ENCODE peak calls at places on chromosomes 13 and 19, in ten cellular contexts. U is IMR-90; Z is CD8-positive, alpha-beta memory T cell; M is ovary; S is thoracic aorta; X is aorta; N is SJSA1; D is colonic mucosa; T is right cardiac atrium; V is tibial artery. P is an unnamed sample.

GRCh38 chr13:33349314-33349995 is 63.9 kb upstream of the STARD13 start:
- DNase-seq in U (no peak), Z (no peak), M (no peak), S (no peak), X (peak; percentile 76), N (peak; percentile 24), D (peak; percentile 63), T (peak; percentile 70), V (peak; percentile 74), P (no peak)

GRCh38 chr19:1364070-1364719 is 19.5 kb upstream of the NDUFS7 start:
- DNase-seq in U (peak; percentile 20), Z (no peak), M (no peak), S (no peak), X (no peak), N (no peak), D (no peak), T (no peak), V (no peak), P (no peak)

GRCh38 chr13:111398196-111398595 is 77.8 kb downstream of the TEX29 start:
- DNase-seq in U (no peak), Z (no peak), M (no peak), S (no peak), X (peak; percentile 39), N (no peak), D (no peak), T (no peak), V (no peak), P (no peak)

GRCh38 chr13:105732946-105733529 is 802.4 kb downstream of the EFNB2 start:
- DNase-seq in U (no peak), Z (no peak), M (no peak), S (no peak), X (no peak), N (no peak), D (no peak), T (no peak), V (no peak), P (no peak)

GRCh38 chr19:50300051-50300450 is 29.1 kb downstream of the KCNC3 start:
- DNase-seq in U (peak; percentile 4), Z (no peak), M (no peak), S (no peak), X (no peak), N (no peak), D (no peak), T (no peak), V (no peak), P (no peak)

GRCh38 chr13:51767100-51767499 is 36.9 kb downstream of the DHRS12 start:
- DNase-seq in U (no peak), Z (no peak), M (no peak), S (no peak), X (no peak), N (no peak), D (no peak), T (no peak), V (no peak), P (no peak)

GRCh38 chr13:25982908-25983307 is 68.9 kb downstream of the SHISA2 start:
- DNase-seq in U (no peak), Z (no peak), M (no peak), S (no peak), X (no peak), N (no peak), D (no peak), T (no peak), V (no peak), P (no peak)

GRCh38 chr19:51742736-51743288 is 8.9 kb downstream of the FPR1 start:
- DNase-seq in U (no peak), Z (no peak), M (no peak), S (no peak), X (no peak), N (no peak), D (no peak), T (no peak), V (no peak), P (no peak)

GRCh38 chr19:21749090-21749489 is 18.3 kb downstream of the ZNF100 start:
- DNase-seq in U (peak; percentile 29), Z (no peak), M (no peak), S (no peak), X (no peak), N (no peak), D (no peak), T (no peak), V (no peak), P (no peak)

GRCh38 chr13:27319404-27319803 is 48.8 kb downstream of the RASL11A start:
- DNase-seq in U (no peak), Z (no peak), M (no peak), S (no peak), X (no peak), N (no peak), D (no peak), T (no peak), V (no peak), P (no peak)

GRCh38 chr13:49454388-49455015 is 10.4 kb downstream of the SETDB2 start:
- DNase-seq in U (peak; percentile 88), Z (peak; percentile 31), M (no peak), S (no peak), X (no peak), N (peak; percentile 77), D (no peak), T (no peak), V (no peak), P (no peak)

GRCh38 chr13:30240608-30241007 is 66.7 kb downstream of the KATNAL1 start:
- DNase-seq in U (no peak), Z (no peak), M (no peak), S (no peak), X (no peak), N (no peak), D (no peak), T (no peak), V (no peak), P (no peak)

GRCh38 chr19:3595521-3596061 is 10.3 kb downstream of the GIPC3 start:
- DNase-seq in U (no peak), Z (no peak), M (no peak), S (no peak), X (no peak), N (no peak), D (no peak), T (peak; percentile 49), V (peak; percentile 61), P (no peak)

GRCh38 chr19:56111601-56112312 is 9.3 kb downstream of the ZNF787 start:
- DNase-seq in U (no peak), Z (peak; percentile 36), M (no peak), S (no peak), X (no peak), N (no peak), D (peak; percentile 81), T (peak; percentile 87), V (no peak), P (no peak)

GRCh38 chr13:76385606-76386005 is 500.6 kb downstream of the KCTD12 start:
- DNase-seq in U (no peak), Z (no peak), M (no peak), S (no peak), X (no peak), N (no peak), D (no peak), T (no peak), V (no peak), P (no peak)

GRCh38 chr19:14127929-14128509 is 8.4 kb downstream of the ASF1B start:
- DNase-seq in U (no peak), Z (no peak), M (no peak), S (no peak), X (no peak), N (no peak), D (no peak), T (no peak), V (no peak), P (no peak)
- H3K27ac ChIP-seq in U (no peak overlapping the region), Z (no peak overlapping the region), M (no peak overlapping the region), S (no peak overlapping the region), X (no peak overlapping the region), N (no peak overlapping the region), D (no peak overlapping the region), T (peak overlapping the region; percentile 56), V (no peak overlapping the region), P (no peak overlapping the region)

GRCh38 chr13:98488736-98489135 is 88.2 kb downstream of the STK24 start:
- DNase-seq in U (no peak), Z (no peak), M (no peak), S (no peak), X (no peak), N (no peak), D (no peak), T (no peak), V (no peak), P (no peak)
- H3K4me1 ChIP-seq in U (peaks cover 31% of the 10 kb centered on the region), Z (peaks cover 37% of the 10 kb centered on the region), M (peaks cover 17% of the 10 kb centered on the region), S (peaks cover 21% of the 10 kb centered on the region), X (no peaks in the 10 kb centered on the region), N (peaks cover 48% of the 10 kb centered on the region), D (peaks cover 19% of the 10 kb centered on the region), T (peaks cover 32% of the 10 kb centered on the region), V (peaks cover 43% of the 10 kb centered on the region), P (peaks cover 19% of the 10 kb centered on the region)

GRCh38 chr19:14467816-14468215 is 7.3 kb downstream of the PTGER1 start:
- DNase-seq in U (no peak), Z (no peak), M (no peak), S (no peak), X (no peak), N (no peak), D (no peak), T (no peak), V (no peak), P (no peak)
- H3K27ac ChIP-seq in U (no peak overlapping the region), Z (no peak overlapping the region), M (no peak overlapping the region), S (no peak overlapping the region), X (no peak overlapping the region), N (no peak overlapping the region), D (no peak overlapping the region), T (no peak overlapping the region), V (no peak overlapping the region), P (no peak overlapping the region)

GRCh38 chr13:32245555-32245954 is 69.6 kb downstream of the ZAR1L start:
- DNase-seq in U (no peak), Z (no peak), M (no peak), S (no peak), X (no peak), N (no peak), D (no peak), T (no peak), V (no peak), P (no peak)

GRCh38 chr13:32246468-32246867 is 68.7 kb downstream of the ZAR1L start:
- DNase-seq in U (peak; percentile 76), Z (peak; percentile 5), M (peak; percentile 41), S (no peak), X (no peak), N (peak; percentile 51), D (peak; percentile 63), T (peak; percentile 74), V (peak; percentile 75), P (peak; percentile 45)

GRCh38 chr13:32248789-32249188 is 66.4 kb downstream of the ZAR1L start:
- DNase-seq in U (no peak), Z (no peak), M (no peak), S (no peak), X (no peak), N (no peak), D (no peak), T (no peak), V (no peak), P (no peak)

GRCh38 chr13:32243695-32244094 is 71.5 kb downstream of the ZAR1L start:
- DNase-seq in U (no peak), Z (no peak), M (no peak), S (no peak), X (no peak), N (no peak), D (no peak), T (no peak), V (no peak), P (no peak)

DNA sequence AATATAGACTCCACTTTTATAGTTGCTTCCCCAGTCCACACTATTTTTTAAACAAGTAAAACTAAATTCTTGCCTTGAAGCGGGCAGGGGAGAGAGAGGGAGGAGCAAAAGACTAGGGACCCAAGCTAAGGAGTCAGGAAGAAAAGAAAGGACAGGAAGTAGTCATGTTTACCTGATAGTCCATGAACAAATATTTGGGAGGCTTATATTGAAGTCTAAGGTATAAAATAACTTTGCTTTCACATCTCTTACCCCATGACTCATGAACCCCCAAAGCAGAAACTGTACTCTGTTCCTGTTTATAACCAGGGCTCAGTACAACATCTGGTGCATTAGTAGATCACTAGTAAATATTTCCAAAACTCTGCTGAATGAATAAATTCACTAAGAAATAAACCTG is 67.3 kb downstream of the ZAR1L start:
- DNase-seq in U (peak; percentile 40), Z (no peak), M (no peak), S (no peak), X (no peak), N (no peak), D (no peak), T (no peak), V (no peak), P (no peak)
- H3K4me1 ChIP-seq in U (peaks cover 3% of the 10 kb centered on the region), Z (no peaks in the 10 kb centered on the region), M (no peaks in the 10 kb centered on the region), S (peaks cover 22% of the 10 kb centered on the region), X (no peaks in the 10 kb centered on the region), N (peaks cover 2% of the 10 kb centered on the region), D (no peaks in the 10 kb centered on the region), T (peaks cover 6% of the 10 kb centered on the region), V (peaks cover 2% of the 10 kb centered on the region), P (no peaks in the 10 kb centered on the region)